ENCODE peak calls at places on chromosome 3, in five cellular contexts. O, C, L, Q and R are unnamed samples. For H3K4me1, the result is how much of the 10 kb centered on the place peaks cover.

GRCh38 chr3:124676236-124676635 is 54.0 kb upstream of the UMPS start:
- DNase-seq in O (no peak), C (peak), L (no peak), Q (no peak), R (no peak)

GRCh38 chr3:179449621-179450020 is 1.6 kb downstream of the GNB4 start:
- DNase-seq in Q (no peak), O (no peak), C (no peak), L (no peak), R (no peak)

GRCh38 chr3:180820400-180820799 is 92.1 kb upstream of the FXR1 start:
- DNase-seq in Q (peak), C (no peak), L (no peak), O (no peak), R (no peak)

GRCh38 chr3:183518446-183519185 is 36.9 kb downstream of the KLHL6 start:
- DNase-seq in L (no peak), O (no peak), Q (no peak), C (no peak), R (no peak)

GRCh38 chr3:71628571-71628970 is 45.0 kb upstream of the FOXP1 start:
- DNase-seq in L (no peak), C (no peak), O (no peak), Q (no peak), R (no peak)

GRCh38 chr3:139629033-139629432 is 48.7 kb downstream of the NMNAT3 start:
- DNase-seq in L (no peak), O (no peak), Q (no peak), C (peak), R (no peak)

GRCh38 chr3:140505876-140506275 is 172.0 kb upstream of the TRIM42 start:
- DNase-seq in L (no peak), Q (no peak), O (no peak), C (no peak), R (no peak)

GRCh38 chr3:87694678-87695077 is 364.1 kb downstream of the CGGBP1 start:
- DNase-seq in L (no peak), O (no peak), C (peak), Q (no peak), R (no peak)

GRCh38 chr3:123082370-123083065 is 15.7 kb downstream of the PDIA5 start:
- DNase-seq in C (no peak), O (no peak), L (no peak), Q (peak), R (no peak)

GRCh38 chr3:37197810-37198371 is 23.5 kb upstream of the LRRFIP2 start:
- DNase-seq in Q (no peak), O (no peak), L (no peak), C (peak), R (no peak)

GRCh38 chr3:69865920-69866679 is 126.8 kb downstream of the MITF start:
- DNase-seq in C (no peak), L (no peak), O (no peak), Q (peak), R (no peak)

GRCh38 chr3:37324752-37325407 is 150.5 kb upstream of the LRRFIP2 start:
- DNase-seq in L (no peak), O (no peak), Q (no peak), C (no peak), R (no peak)

GRCh38 chr3:128494152-128494650 is 1.2 kb upstream of the GATA2 start:
- DNase-seq in O (no peak), Q (no peak), C (no peak), L (no peak), R (no peak)

GRCh38 chr3:18419232-18419631 is 5.9 kb downstream of the SATB1 start:
- DNase-seq in Q (no peak), C (peak), L (no peak), O (no peak), R (no peak)

GRCh38 chr3:101695779-101696372 is 9.4 kb upstream of the RPL24 start:
- DNase-seq in O (peak), C (peak), L (no peak), Q (no peak), R (peak)

GRCh38 chr3:194322701-194323174 is 28.4 kb downstream of the CPN2 start:
- DNase-seq in C (peak), Q (no peak), L (no peak), O (no peak), R (no peak)

GRCh38 chr3:136960838-136961836 is 3.4 kb downstream of the IL20RB start:
- DNase-seq in C (peak), Q (no peak), L (no peak), O (no peak), R (no peak)

DNA sequence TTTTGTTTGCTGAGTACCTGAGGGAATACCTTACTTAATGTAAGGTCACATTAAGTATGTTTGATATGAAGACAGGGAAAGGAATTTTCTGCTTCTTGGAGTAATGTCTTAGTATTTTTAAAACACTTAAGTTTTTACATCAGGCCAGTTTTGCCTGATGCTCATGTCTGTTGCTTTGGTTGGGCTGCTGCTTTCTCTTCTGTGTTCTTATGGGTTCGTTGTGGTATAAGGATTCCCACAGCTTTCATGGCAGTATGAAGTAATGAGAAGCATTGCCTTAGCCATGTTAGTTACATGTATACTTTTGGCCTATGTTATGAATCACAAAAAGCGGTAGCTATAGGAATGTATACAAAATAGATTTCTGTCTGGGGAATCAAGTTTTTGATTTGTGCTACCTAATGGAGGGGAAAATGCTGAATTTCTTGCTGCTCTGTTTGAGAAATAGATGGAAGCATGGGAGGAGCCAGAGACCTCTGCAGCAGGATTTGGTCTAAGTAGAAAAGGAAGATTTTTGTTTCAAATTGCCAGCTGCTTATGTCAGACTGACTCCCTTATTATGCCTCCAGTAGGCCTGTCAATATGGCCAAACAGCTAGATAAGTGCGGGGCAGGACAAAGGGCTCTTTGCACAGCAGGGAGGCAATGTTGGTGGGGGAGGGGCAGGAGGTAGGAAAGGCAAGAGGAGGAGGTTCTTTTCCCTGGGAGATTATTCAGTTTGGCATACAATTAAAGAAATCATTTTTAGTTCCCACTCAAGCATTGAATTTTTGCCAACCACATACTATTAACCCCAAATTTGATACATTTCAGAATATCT is 5.2 kb downstream of the SETD5 start:
- DNase-seq in Q (peak), O (no peak), C (no peak), L (no peak), R (no peak)
- H3K4me1 ChIP-seq in Q (under half), O (half or more), C (under half), L (half or more), R (under half)

DNA sequence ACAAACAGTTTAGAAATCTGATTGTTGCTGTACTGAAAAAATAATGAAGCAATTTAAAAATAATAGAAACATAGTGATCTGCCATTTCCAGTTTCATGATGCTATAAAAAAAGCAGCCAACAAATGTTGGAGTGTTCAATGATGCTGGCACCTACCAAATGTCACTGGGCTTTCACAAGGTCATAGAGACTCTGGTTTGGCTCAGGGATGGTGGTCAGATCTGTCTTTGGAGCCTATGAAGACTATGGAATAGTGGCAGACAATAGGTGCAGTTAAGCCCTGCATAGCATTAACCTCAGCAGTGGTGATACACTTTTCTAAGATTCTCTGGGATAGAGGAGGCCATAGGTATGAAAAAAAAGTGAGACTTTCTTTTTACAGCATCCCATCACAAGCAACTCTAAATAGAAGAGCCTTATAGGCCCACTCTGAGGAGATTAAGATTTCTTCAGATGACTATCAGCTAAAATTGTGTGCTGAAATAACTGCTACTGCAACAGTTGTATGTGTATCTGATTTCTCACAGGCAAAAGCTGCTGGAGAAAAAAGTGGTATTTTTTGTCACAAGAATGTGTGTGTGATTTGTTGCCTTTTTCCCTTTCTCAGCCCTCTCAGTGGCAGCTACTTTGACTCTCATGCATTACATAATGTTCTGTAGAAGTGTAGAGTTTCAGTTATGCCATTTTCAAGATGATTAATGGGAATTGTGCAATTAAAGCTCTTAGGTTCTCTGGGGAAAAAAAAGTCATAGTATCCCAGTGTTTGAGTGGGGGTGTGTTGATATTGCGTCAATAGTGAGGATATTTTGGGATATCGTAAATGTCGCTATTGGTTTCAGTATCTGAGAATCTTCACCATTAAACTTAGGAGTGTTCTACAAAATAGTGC is 137.4 kb downstream of the MBNL1 start:
- DNase-seq in O (no peak), L (no peak), Q (no peak), C (peak), R (no peak)
- H3K4me1 ChIP-seq in O (half or more), L (half or more), Q (under half), C (under half), R (under half)

DNA sequence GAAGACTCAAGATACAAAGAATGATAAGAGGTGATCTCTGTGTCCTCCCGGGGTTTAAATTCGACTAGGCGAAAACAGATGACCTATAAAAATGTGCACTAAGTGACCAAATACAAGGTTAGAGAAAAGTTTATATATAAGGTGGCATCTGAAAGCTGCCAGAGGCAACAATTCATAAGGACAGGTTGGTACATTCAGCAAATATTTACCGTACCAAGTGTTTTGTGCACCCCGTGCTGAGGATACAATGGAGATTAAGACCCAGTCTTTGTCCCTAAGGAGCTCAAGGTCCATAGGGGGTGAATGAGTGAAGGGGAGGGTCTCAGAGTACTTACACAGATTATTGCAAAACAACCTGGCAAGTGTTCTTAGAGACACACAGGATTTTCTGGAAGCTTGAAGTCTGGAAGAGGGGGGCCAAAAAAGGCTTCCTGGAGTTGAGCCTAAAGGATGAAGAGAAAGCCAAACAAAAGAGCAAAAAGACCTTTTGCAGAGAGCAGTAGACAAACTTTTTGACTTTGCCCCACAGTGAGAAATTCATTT is 71.3 kb upstream of the LRIG1 start:
- DNase-seq in C (no peak), Q (no peak), O (no peak), L (no peak), R (no peak)
- H3K4me1 ChIP-seq in C (under half), Q (under half), O (under half), L (under half), R (under half)

DNA sequence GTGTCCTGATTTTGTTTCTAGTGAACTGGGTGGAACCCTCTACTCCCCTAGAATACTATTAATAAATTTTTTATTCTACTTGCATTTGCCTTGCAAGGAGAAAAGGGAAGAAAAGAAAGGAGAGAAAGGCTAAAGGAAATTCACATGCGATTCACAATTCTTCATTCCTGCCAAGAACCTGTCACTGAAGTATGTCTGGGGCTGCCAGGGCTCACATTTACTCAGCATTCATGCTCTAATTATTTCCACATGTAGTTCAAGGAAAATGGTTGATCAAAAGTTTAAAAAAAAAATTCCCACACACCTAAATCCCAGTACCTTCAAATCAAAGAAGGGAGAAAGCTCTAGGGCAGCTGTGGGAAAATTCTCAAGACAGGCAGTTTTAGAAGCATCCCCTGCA is 24.9 kb downstream of the FSTL1 start:
- DNase-seq in C (no peak), L (no peak), Q (peak), O (no peak), R (no peak)
- H3K4me1 ChIP-seq in C (under half), L (under half), Q (under half), O (under half), R (under half)

GRCh38 chr3:45126730-45127129 is 19.4 kb downstream of the CDCP1 start:
- DNase-seq in L (no peak), Q (no peak), C (peak), O (no peak), R (no peak)
- H3K4me1 ChIP-seq in L (under half), Q (under half), C (half or more), O (under half), R (under half)

GRCh38 chr3:63968612-63969350 is 54.5 kb downstream of the PSMD6 start:
- DNase-seq in L (no peak), O (no peak), Q (no peak), C (no peak), R (no peak)
- H3K4me1 ChIP-seq in L (half or more), O (half or more), Q (under half), C (under half), R (half or more)

GRCh38 chr3:14492948-14493881 is 46.9 kb downstream of the GRIP2 start:
- DNase-seq in C (no peak), Q (peak), L (no peak), O (no peak), R (no peak)

GRCh38 chr3:14494973-14495300 is 45.2 kb downstream of the GRIP2 start:
- DNase-seq in C (no peak), O (no peak), L (no peak), Q (no peak), R (no peak)

GRCh38 chr3:14497321-14497720 is 42.8 kb downstream of the GRIP2 start:
- DNase-seq in L (no peak), O (no peak), C (no peak), Q (no peak), R (no peak)

GRCh38 chr3:14494279-14494972 is 45.7 kb downstream of the GRIP2 start:
- DNase-seq in C (no peak), O (no peak), L (no peak), Q (no peak), R (no peak)

GRCh38 chr3:14496351-14496750 is 43.8 kb downstream of the GRIP2 start:
- DNase-seq in Q (no peak), O (no peak), L (no peak), C (no peak), R (no peak)
- H3K4me1 ChIP-seq in Q (under half), O (under half), L (under half), C (under half), R (under half)

GRCh38 chr3:196178993-196179379 is 32.2 kb downstream of the ZDHHC19 start:
- DNase-seq in O (no peak), C (no peak), L (no peak), Q (no peak), R (no peak)
- H3K4me1 ChIP-seq in O (under half), C (under half), L (half or more), Q (under half), R (under half)

DNA sequence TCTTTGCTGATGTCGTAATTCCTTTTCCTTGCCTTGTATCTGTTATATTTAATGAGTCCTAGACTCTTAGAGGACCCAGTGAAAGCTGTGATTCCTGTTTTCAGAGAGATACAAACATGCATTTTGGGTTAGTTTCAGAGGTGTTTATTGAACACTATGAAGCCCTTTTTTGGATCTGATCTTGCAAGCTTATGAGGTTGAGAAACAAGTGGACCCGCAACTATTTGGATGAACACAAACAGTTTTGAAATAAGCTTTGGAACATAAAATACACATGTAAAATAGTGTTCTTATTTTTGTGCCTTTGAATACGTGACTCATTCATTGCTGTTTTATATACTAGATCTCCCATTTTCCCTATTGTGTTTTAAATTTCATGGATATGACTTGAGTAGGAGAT is 33.5 kb downstream of the SNRK start:
- DNase-seq in L (no peak), O (no peak), Q (no peak), C (no peak), R (no peak)
- H3K4me1 ChIP-seq in L (half or more), O (half or more), Q (under half), C (under half), R (under half)